ENCODE peak calls at places on chromosomes 6 and 20, in four cellular contexts. H is endothelial cell, B is WTC11, M is Calu3. O is an unnamed sample.

GRCh38 chr6:147127587-147127986 is 76.6 kb upstream of the STXBP5 start:
- DNase-seq in H (no peak), B (no peak), M (no peak), O (no peak)

GRCh38 chr20:37240337-37241055 is 21.1 kb downstream of the GHRH start:
- DNase-seq in H (no peak), B (no peak), M (no peak), O (no peak)

GRCh38 chr20:5835234-5835845 is 85.1 kb downstream of the SHLD1 start:
- DNase-seq in H (no peak), B (no peak), M (peak), O (no peak)

GRCh38 chr20:43584448-43585138 is 6.1 kb upstream of the IFT52 start:
- DNase-seq in H (no peak), B (no peak), M (no peak), O (no peak)

GRCh38 chr6:167572841-167573271 is 248.0 kb downstream of the TTLL2 start:
- DNase-seq in H (no peak), B (no peak), M (no peak), O (no peak)

GRCh38 chr6:20631525-20631924 is 97.3 kb downstream of the CDKAL1 start:
- DNase-seq in H (no peak), B (no peak), M (no peak), O (no peak)

GRCh38 chr6:166476634-166477215 is 94.0 kb upstream of the MPC1 start:
- DNase-seq in H (no peak), B (no peak), M (no peak), O (no peak)

GRCh38 chr6:125046107-125046925 is 84.1 kb downstream of the RNF217 start:
- DNase-seq in H (no peak), B (no peak), M (no peak), O (no peak)

GRCh38 chr6:54493138-54493537 is 184.9 kb downstream of the TINAG start:
- DNase-seq in H (no peak), B (no peak), M (no peak), O (peak)

GRCh38 chr20:46246527-46246926 is 61.8 kb downstream of the CDH22 start:
- DNase-seq in H (no peak), B (no peak), M (no peak), O (no peak)

GRCh38 chr6:11763460-11764249 is 14.9 kb downstream of the ADTRP start:
- DNase-seq in H (no peak), B (no peak), M (no peak), O (no peak)

GRCh38 chr20:62840244-62841197 is 21.1 kb downstream of the TCFL5 start:
- DNase-seq in H (no peak), B (no peak), M (no peak), O (no peak)

GRCh38 chr6:210778-211177 is 81.5 kb upstream of the DUSP22 start:
- DNase-seq in H (no peak), B (no peak), M (no peak), O (no peak)

GRCh38 chr20:44509762-44510161 is 12.1 kb downstream of the SERINC3 start:
- DNase-seq in H (no peak), B (no peak), M (no peak), O (no peak)

GRCh38 chr6:20366082-20366834 is 35.4 kb upstream of the E2F3 start:
- DNase-seq in H (no peak), B (no peak), M (no peak), O (no peak)

GRCh38 chr20:9235518-9235917 is 166.6 kb downstream of the PLCB4 start:
- DNase-seq in H (no peak), B (no peak), M (no peak), O (no peak)

GRCh38 chr20:62365814-62366369 is 1.2 kb downstream of the LAMA5 start:
- DNase-seq in H (no peak), B (peak), M (peak), O (peak)

GRCh38 chr20:62266340-62266739 is 28.0 kb downstream of the OSBPL2 start:
- DNase-seq in H (no peak), B (no peak), M (no peak), O (no peak)

GRCh38 chr6:32166411-32167061 is 2.1 kb downstream of the EGFL8 start:
- DNase-seq in H (no peak), B (peak), M (no peak), O (no peak)

GRCh38 chr6:56580271-56580670 is 62.4 kb downstream of the DST start:
- DNase-seq in H (no peak), B (no peak), M (no peak), O (no peak)

GRCh38 chr6:116022841-116023380 is 37.8 kb downstream of the FRK start:
- DNase-seq in H (no peak), B (no peak), M (no peak), O (no peak)

GRCh38 chr6:161493731-161494130 is 219.9 kb upstream of the AGPAT4 start:
- DNase-seq in H (no peak), B (no peak), M (no peak), O (no peak)

GRCh38 chr6:26354162-26354561 is 10.8 kb upstream of the BTN3A2 start:
- DNase-seq in H (no peak), B (no peak), M (no peak), O (no peak)

GRCh38 chr20:48002517-48002970 is 217.3 kb upstream of the SULF2 start:
- DNase-seq in H (no peak), B (no peak), M (no peak), O (no peak)

GRCh38 chr6:163332575-163332974 is 81.9 kb upstream of the QKI start:
- DNase-seq in H (no peak), B (no peak), M (no peak), O (no peak)

GRCh38 chr6:84428300-84428907 is 201.0 kb upstream of the CEP162 start:
- DNase-seq in H (peak), B (peak), M (peak), O (peak)

GRCh38 chr6:42165016-42165415 is 8.1 kb upstream of the GUCA1A start:
- DNase-seq in H (no peak), B (no peak), M (no peak), O (no peak)

O was measured in LoVo.